ENCODE peak calls at places on chromosomes 16 and 17, in ten cellular contexts. N, O, H, C, X, S, W, J, T and V are unnamed samples.

GRCh38 chr16:8716592-8716991 is 42.2 kb downstream of the ABAT start:
- DNase-seq in J (no peak), W (no peak), H (no peak), T (no peak), C (no peak), X (no peak), O (no peak), N (peak), S (no peak), V (no peak)

GRCh38 chr17:37024181-37024637 is 75.5 kb downstream of the AATF start:
- DNase-seq in J (no peak), S (no peak), N (peak), X (no peak), C (no peak), H (no peak), T (no peak), W (no peak), O (no peak), V (no peak)

GRCh38 chr16:73032548-73033270 is 15.2 kb downstream of the ZFHX3 start:
- DNase-seq in C (no peak), H (no peak), J (no peak), W (no peak), N (no peak), S (no peak), X (no peak), O (no peak), T (no peak), V (no peak)

GRCh38 chr16:77157773-77158172 is 33.2 kb upstream of the MON1B start:
- DNase-seq in H (no peak), O (no peak), X (no peak), N (no peak), C (no peak), T (no peak), S (no peak), J (no peak), W (no peak), V (no peak)

GRCh38 chr17:73198201-73198929 is 5.5 kb downstream of the COG1 start:
- DNase-seq in N (no peak), J (no peak), C (no peak), X (no peak), W (no peak), H (no peak), O (no peak), S (no peak), T (no peak), V (no peak)

GRCh38 chr17:8489841-8490240 is 54.2 kb downstream of the NDEL1 start:
- DNase-seq in W (no peak), C (no peak), J (no peak), S (no peak), N (peak), H (no peak), X (no peak), T (no peak), O (no peak), V (no peak)

GRCh38 chr16:14304891-14305459 is 233.9 kb downstream of the MRTFB start:
- DNase-seq in O (no peak), H (no peak), S (no peak), X (no peak), C (no peak), J (no peak), W (no peak), N (no peak), T (no peak), V (peak)

GRCh38 chr17:2511462-2512369 is at the start of gene METTL16:
- DNase-seq in J (peak), S (peak), H (peak), T (peak), N (peak), O (peak), X (peak), W (peak), C (peak), V (peak)

GRCh38 chr16:27436921-27437650 is 35.1 kb downstream of the IL21R start:
- DNase-seq in C (no peak), X (no peak), J (no peak), S (no peak), O (peak), W (no peak), H (no peak), N (no peak), T (no peak), V (no peak)

GRCh38 chr16:27232061-27232841 is 28.9 kb downstream of the KDM8 start:
- DNase-seq in W (no peak), S (no peak), X (no peak), N (peak), H (no peak), O (no peak), T (no peak), J (no peak), C (no peak), V (peak)

GRCh38 chr17:40151414-40151955 is 11.1 kb downstream of the CASC3 start:
- DNase-seq in H (no peak), X (no peak), J (no peak), T (no peak), O (no peak), C (no peak), N (no peak), S (no peak), W (no peak), V (no peak)